ENCODE peak calls at places on chromosomes 5 and 9, in seven cellular contexts. R, B, E, D, H, F and A are unnamed samples.

GRCh38 chr5:67381240-67381875 is 184.8 kb upstream of the CD180 start:
- DNase-seq in F (no peak), R (no peak), D (no peak), H (no peak), B (no peak), E (no peak), A (no peak)

GRCh38 chr9:93090091-93090655 is 5.8 kb upstream of the CARD19 start:
- DNase-seq in F (no peak), B (no peak), D (peak; percentile 14), H (no peak), E (no peak), R (peak; percentile 36), A (no peak)

GRCh38 chr9:81431662-81432061 is 257.7 kb downstream of the TLE1 start:
- DNase-seq in F (peak; percentile 40), H (peak; percentile 88), D (no peak), B (peak; percentile 99), R (no peak), E (no peak), A (no peak)

GRCh38 chr5:173888473-173889135 is 455 bp downstream of the CPEB4 start:
- DNase-seq in E (no peak), B (peak; percentile 54), R (no peak), D (peak; percentile 56), H (peak; percentile 34), F (peak; percentile 8), A (no peak)

GRCh38 chr9:72648811-72649414 is 127.5 kb downstream of the TMC1 start:
- DNase-seq in D (no peak), H (no peak), E (no peak), B (no peak), R (no peak), F (no peak), A (no peak)

GRCh38 chr9:134642385-134643181 is 980 bp downstream of the COL5A1 start:
- DNase-seq in D (peak; percentile 83), B (peak; percentile 94), F (no peak), E (no peak), H (peak; percentile 93), R (peak; percentile 94), A (peak; percentile 55)

GRCh38 chr9:132998861-132999635 is 20.6 kb downstream of the GFI1B start:
- DNase-seq in B (no peak), R (no peak), H (no peak), D (no peak), E (no peak), F (no peak), A (no peak)

GRCh38 chr9:77575785-77576184 is 72.3 kb downstream of the GNA14 start:
- DNase-seq in B (peak; percentile 49), H (peak; percentile 36), E (no peak), D (no peak), F (no peak), R (no peak), A (no peak)

GRCh38 chr9:114366334-114367128 is 21.3 kb downstream of the AKNA start:
- DNase-seq in H (peak; percentile 88), R (no peak), D (no peak), B (peak; percentile 82), F (no peak), E (no peak), A (no peak)

GRCh38 chr9:4992872-4993271 is 7.8 kb downstream of the JAK2 start:
- DNase-seq in H (no peak), E (no peak), F (no peak), R (no peak), B (no peak), D (no peak), A (no peak)

GRCh38 chr9:131543141-131543540 is 2.2 kb upstream of the PRRT1B start:
- DNase-seq in H (no peak), B (no peak), E (no peak), D (no peak), R (no peak), F (no peak), A (no peak)

GRCh38 chr9:93299418-93300174 is 115.7 kb downstream of the WNK2 start:
- DNase-seq in F (no peak), B (no peak), H (no peak), R (peak; percentile 71), D (peak; percentile 21), E (no peak), A (no peak)

GRCh38 chr5:143699121-143699520 is 112.8 kb upstream of the HMHB1 start:
- DNase-seq in H (no peak), D (no peak), R (no peak), F (no peak), B (no peak), E (no peak), A (no peak)

GRCh38 chr5:5342784-5343183 is 79.7 kb upstream of the ICE1 start:
- DNase-seq in E (no peak), B (peak; percentile 47), D (no peak), R (no peak), H (peak; percentile 91), F (no peak), A (no peak)

GRCh38 chr9:133589454-133590227 is 19.5 kb downstream of the FAM163B start:
- DNase-seq in F (no peak), D (no peak), B (no peak), E (no peak), H (no peak), R (no peak), A (no peak)

GRCh38 chr5:125868035-125868434 is 555.2 kb upstream of the GRAMD2B start:
- DNase-seq in B (peak; percentile 49), R (no peak), H (peak; percentile 16), D (no peak), E (no peak), F (no peak), A (no peak)

GRCh38 chr9:107737987-107738743 is 248.6 kb upstream of the KLF4 start:
- DNase-seq in F (peak; percentile 44), B (peak; percentile 94), R (peak; percentile 92), D (peak; percentile 75), E (no peak), H (peak; percentile 98), A (no peak)

GRCh38 chr5:178467261-178468195 is 122.7 kb downstream of the COL23A1 start:
- DNase-seq in B (peak; percentile 36), F (no peak), R (peak; percentile 91), E (no peak), H (peak; percentile 3), D (peak; percentile 52), A (peak; percentile 58)

GRCh38 chr5:108212775-108213346 is 169.0 kb downstream of the FBXL17 start:
- DNase-seq in H (no peak), D (no peak), E (no peak), B (peak; percentile 18), R (no peak), F (no peak), A (no peak)

GRCh38 chr5:151213803-151214613 is 9.9 kb downstream of the CCDC69 start:
- DNase-seq in B (peak; percentile 25), H (peak; percentile 57), E (peak; percentile 72), R (peak; percentile 95), F (no peak), D (peak; percentile 75), A (peak; percentile 89)

GRCh38 chr5:28517691-28518090 is 1479.3 kb upstream of the CDH9 start:
- DNase-seq in H (peak; percentile 1), D (no peak), B (no peak), E (no peak), F (no peak), R (no peak), A (no peak)

GRCh38 chr5:54889826-54890225 is 95.6 kb downstream of the ESM1 start:
- DNase-seq in D (no peak), H (peak; percentile 47), E (no peak), R (no peak), B (peak; percentile 64), F (no peak), A (no peak)

GRCh38 chr9:69122086-69122390 is 52.0 kb upstream of the TJP2 start:
- DNase-seq in R (peak; percentile 92), H (peak; percentile 49), F (peak; percentile 69), E (no peak), B (peak; percentile 88), D (peak; percentile 78), A (peak; percentile 66)

GRCh38 chr9:138020120-138020794 is 142.7 kb downstream of the CACNA1B start:
- DNase-seq in B (no peak), R (peak; percentile 76), E (no peak), H (no peak), F (peak; percentile 71), D (no peak), A (no peak)

GRCh38 chr5:110377411-110378392 is 348.8 kb downstream of the TMEM232 start:
- DNase-seq in F (no peak), H (peak; percentile 78), D (no peak), R (no peak), E (no peak), B (peak; percentile 75), A (no peak)

GRCh38 chr9:21452681-21453080 is 12.4 kb downstream of the IFNA1 start:
- DNase-seq in H (no peak), E (no peak), B (no peak), R (no peak), D (no peak), F (no peak), A (no peak)

GRCh38 chr9:101388507-101388993 is 3.7 kb upstream of the BAAT start:
- DNase-seq in E (no peak), D (no peak), F (peak; percentile 76), B (no peak), H (peak; percentile 27), R (no peak), A (no peak)

GRCh38 chr9:90969021-90969675 is 167.5 kb downstream of the SYK start:
- DNase-seq in E (no peak), F (peak; percentile 51), B (no peak), R (no peak), H (no peak), D (no peak), A (no peak)

GRCh38 chr9:133638076-133638475 is 1.9 kb downstream of the DBH start:
- DNase-seq in D (no peak), F (no peak), H (no peak), R (no peak), B (no peak), E (no peak), A (no peak)